ENCODE peak calls at places on chromosome 22, in nine cellular contexts. H, S, I, B, P, W, C, R and G are unnamed samples.

GRCh38 chr22:23079814-23080521 is 9.6 kb downstream of the GNAZ start:
- DNase-seq in H (no peak), S (no peak), I (no peak), B (no peak), P (no peak), W (no peak), C (no peak), R (no peak), G (no peak)

GRCh38 chr22:16955678-16956210 is 52.3 kb downstream of the GAB4 start:
- DNase-seq in H (no peak), S (no peak), I (no peak), B (no peak), P (no peak), W (no peak), C (no peak), R (no peak), G (no peak)

GRCh38 chr22:46049726-46050450 is 72.9 kb upstream of the WNT7B start:
- DNase-seq in H (no peak), S (peak), I (no peak), B (no peak), P (no peak), W (no peak), C (no peak), R (no peak), G (no peak)

GRCh38 chr22:39114157-39114511 is 17.1 kb downstream of the APOBEC3H start:
- DNase-seq in H (no peak), S (no peak), I (no peak), B (no peak), P (no peak), W (no peak), C (no peak), R (no peak), G (no peak)

GRCh38 chr22:23353004-23353403 is 172.7 kb downstream of the BCR start:
- DNase-seq in H (no peak), S (no peak), I (no peak), B (no peak), P (no peak), W (no peak), C (no peak), R (no peak), G (no peak)

GRCh38 chr22:27438271-27438980 is 363.1 kb downstream of the MN1 start:
- DNase-seq in H (no peak), S (peak), I (no peak), B (no peak), P (peak), W (peak), C (no peak), R (peak), G (no peak)

GRCh38 chr22:46355996-46356471 is 20.5 kb downstream of the TRMU start:
- DNase-seq in H (no peak), S (no peak), I (no peak), B (no peak), P (no peak), W (peak), C (no peak), R (no peak), G (no peak)

GRCh38 chr22:17627961-17628303 is 617 bp downstream of the ATP6V1E1 start:
- DNase-seq in H (no peak), S (no peak), I (no peak), B (no peak), P (no peak), W (no peak), C (no peak), R (no peak), G (no peak)

GRCh38 chr22:24482586-24482985 is 12.5 kb upstream of the UPB1 start:
- DNase-seq in H (peak), S (peak), I (peak), B (peak), P (no peak), W (no peak), C (no peak), R (peak), G (no peak)

GRCh38 chr22:24205438-24206189 is 24.3 kb downstream of the SUSD2 start:
- DNase-seq in H (no peak), S (no peak), I (no peak), B (no peak), P (no peak), W (peak), C (no peak), R (no peak), G (no peak)

GRCh38 chr22:44620129-44620840 is 81.7 kb upstream of the PRR5 start:
- DNase-seq in H (peak), S (peak), I (no peak), B (no peak), P (no peak), W (peak), C (peak), R (peak), G (no peak)

GRCh38 chr22:48745842-48746788 is 1081.6 kb downstream of the BRD1 start:
- DNase-seq in H (no peak), S (no peak), I (no peak), B (no peak), P (peak), W (peak), C (no peak), R (no peak), G (no peak)

GRCh38 chr22:41598081-41598480 is 8.4 kb upstream of the PMM1 start:
- DNase-seq in H (peak), S (peak), I (no peak), B (no peak), P (no peak), W (no peak), C (no peak), R (peak), G (no peak)

GRCh38 chr22:24189249-24190158 is 8.2 kb downstream of the SUSD2 start:
- DNase-seq in H (peak), S (peak), I (no peak), B (no peak), P (peak), W (peak), C (no peak), R (peak), G (no peak)

GRCh38 chr22:44272330-44272729 is 40.4 kb downstream of the SHISAL1 start:
- DNase-seq in H (no peak), S (no peak), I (no peak), B (no peak), P (no peak), W (peak), C (no peak), R (no peak), G (no peak)

GRCh38 chr22:50606126-50606525 is 5.5 kb downstream of the MAPK8IP2 start:
- DNase-seq in H (no peak), S (no peak), I (no peak), B (no peak), P (no peak), W (no peak), C (no peak), R (no peak), G (no peak)

GRCh38 chr22:45284705-45285305 is at the start of gene UPK3A:
- DNase-seq in H (no peak), S (peak), I (no peak), B (no peak), P (peak), W (peak), C (no peak), R (no peak), G (no peak)

GRCh38 chr22:11605468-11605981 is 3922.5 kb upstream of the OR11H1 start:
- DNase-seq in H (no peak), S (no peak), I (no peak), B (no peak), P (no peak), W (peak), C (no peak), R (no peak), G (no peak)

GRCh38 chr22:25942989-25943411 is 201.0 kb downstream of the MYO18B start:
- DNase-seq in H (no peak), S (no peak), I (no peak), B (no peak), P (no peak), W (no peak), C (no peak), R (no peak), G (no peak)

GRCh38 chr22:41856484-41856883 is 23.6 kb downstream of the SREBF2 start:
- DNase-seq in H (no peak), S (peak), I (no peak), B (no peak), P (no peak), W (no peak), C (no peak), R (no peak), G (no peak)

GRCh38 chr22:21778705-21779363 is 43.2 kb upstream of the YPEL1 start:
- DNase-seq in H (peak), S (peak), I (peak), B (no peak), P (no peak), W (no peak), C (no peak), R (peak), G (peak)

GRCh38 chr22:46397951-46398350 is 62.4 kb downstream of the TRMU start:
- DNase-seq in H (no peak), S (no peak), I (no peak), B (no peak), P (no peak), W (no peak), C (no peak), R (no peak), G (no peak)

DNA sequence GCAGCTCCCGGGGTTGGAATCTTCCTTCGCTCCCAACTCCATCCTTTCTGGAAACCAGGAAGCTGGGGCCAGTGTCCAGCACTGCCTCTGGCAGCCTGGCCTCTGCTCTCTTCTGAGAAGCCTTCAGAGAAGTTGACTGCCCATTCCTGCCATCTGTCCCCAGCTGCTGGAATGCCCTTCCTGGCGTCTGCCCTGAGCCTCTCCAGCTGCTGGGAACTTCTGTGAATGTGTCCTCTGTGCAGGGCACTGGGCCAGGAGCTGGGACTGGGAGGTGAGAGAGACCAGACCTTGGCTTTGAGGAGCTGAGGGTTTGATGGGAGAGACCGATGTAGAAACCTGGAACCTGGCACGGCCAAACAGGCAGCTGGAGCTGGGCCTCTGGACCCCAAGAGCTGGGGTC is 5.9 kb upstream of the SOX10 start:
- DNase-seq in H (no peak), S (no peak), I (no peak), B (no peak), P (no peak), W (no peak), C (no peak), R (no peak), G (no peak)
- TF ChIP-seq CTCF in H (no peak), S (no peak), I (no peak), B (no peak), P (no peak), W (no peak), C (no peak), R (no peak), G (no peak)

GRCh38 chr22:36364255-36365019 is 23.3 kb downstream of the MYH9 start:
- DNase-seq in H (no peak), S (no peak), I (no peak), B (no peak), P (no peak), W (no peak), C (no peak), R (no peak), G (no peak)
- H3K4me3 ChIP-seq in H (no peak), S (no peak), I (no peak), B (no peak), P (no peak), W (no peak), C (peak), R (no peak), G (no peak)

GRCh38 chr22:40462195-40462988 is 92.0 kb downstream of the SGSM3 start:
- DNase-seq in H (no peak), S (no peak), I (no peak), B (no peak), P (no peak), W (no peak), C (no peak), R (no peak), G (no peak)

GRCh38 chr22:40466976-40467375 is 96.6 kb downstream of the SGSM3 start:
- DNase-seq in H (no peak), S (no peak), I (no peak), B (no peak), P (no peak), W (no peak), C (no peak), R (no peak), G (no peak)

GRCh38 chr22:40463727-40464126 is 93.3 kb downstream of the SGSM3 start:
- DNase-seq in H (no peak), S (no peak), I (no peak), B (no peak), P (no peak), W (no peak), C (no peak), R (no peak), G (no peak)

GRCh38 chr22:40463017-40463631 is 92.7 kb downstream of the SGSM3 start:
- DNase-seq in H (no peak), S (no peak), I (no peak), B (no peak), P (no peak), W (no peak), C (no peak), R (no peak), G (no peak)
- TF ChIP-seq CTCF in H (no peak), S (no peak), I (no peak), B (no peak), P (no peak), W (no peak), C (no peak), R (no peak), G (no peak)

GRCh38 chr22:30195245-30196140 is 51.1 kb downstream of the LIF start:
- DNase-seq in H (no peak), S (no peak), I (no peak), B (no peak), P (no peak), W (no peak), C (no peak), R (peak), G (no peak)
- H3K4me3 ChIP-seq in H (peak), S (peak), I (no peak), B (no peak), P (no peak), W (no peak), C (peak), R (no peak), G (no peak)

GRCh38 chr22:31248965-31249940 is 37.2 kb downstream of the LIMK2 start:
- DNase-seq in H (peak), S (peak), I (no peak), B (no peak), P (peak), W (no peak), C (no peak), R (no peak), G (no peak)

GRCh38 chr22:31259798-31260473 is 32.4 kb downstream of the PIK3IP1 start:
- DNase-seq in H (no peak), S (no peak), I (no peak), B (no peak), P (no peak), W (no peak), C (no peak), R (no peak), G (no peak)

GRCh38 chr22:31248138-31248745 is 36.1 kb downstream of the LIMK2 start:
- DNase-seq in H (peak), S (peak), I (peak), B (peak), P (peak), W (peak), C (peak), R (peak), G (peak)

GRCh38 chr22:31250740-31251330 is 38.7 kb downstream of the LIMK2 start:
- DNase-seq in H (peak), S (peak), I (no peak), B (no peak), P (peak), W (no peak), C (no peak), R (no peak), G (no peak)

GRCh38 chr22:31253949-31254348 is 38.3 kb downstream of the PIK3IP1 start:
- DNase-seq in H (no peak), S (peak), I (no peak), B (no peak), P (peak), W (no peak), C (no peak), R (no peak), G (no peak)
- TF ChIP-seq CTCF in H (no peak), S (peak), I (no peak), B (no peak), P (no peak), W (no peak), C (no peak), R (no peak), G (no peak)

GRCh38 chr22:28742562-28742962 is 723 bp downstream of the HSCB start:
- DNase-seq in H (no peak), S (no peak), I (no peak), B (no peak), P (no peak), W (no peak), C (no peak), R (no peak), G (no peak)
- H3K4me3 ChIP-seq in H (peak), S (peak), I (peak), B (peak), P (peak), W (peak), C (peak), R (peak), G (peak)

GRCh38 chr22:47586038-47586437 is 823.6 kb downstream of the TBC1D22A start:
- DNase-seq in H (no peak), S (peak), I (no peak), B (no peak), P (no peak), W (no peak), C (no peak), R (no peak), G (no peak)
- TF ChIP-seq CTCF in H (no peak), S (no peak), I (no peak), B (no peak), P (no peak), W (no peak), C (no peak), R (no peak), G (no peak)

DNA sequence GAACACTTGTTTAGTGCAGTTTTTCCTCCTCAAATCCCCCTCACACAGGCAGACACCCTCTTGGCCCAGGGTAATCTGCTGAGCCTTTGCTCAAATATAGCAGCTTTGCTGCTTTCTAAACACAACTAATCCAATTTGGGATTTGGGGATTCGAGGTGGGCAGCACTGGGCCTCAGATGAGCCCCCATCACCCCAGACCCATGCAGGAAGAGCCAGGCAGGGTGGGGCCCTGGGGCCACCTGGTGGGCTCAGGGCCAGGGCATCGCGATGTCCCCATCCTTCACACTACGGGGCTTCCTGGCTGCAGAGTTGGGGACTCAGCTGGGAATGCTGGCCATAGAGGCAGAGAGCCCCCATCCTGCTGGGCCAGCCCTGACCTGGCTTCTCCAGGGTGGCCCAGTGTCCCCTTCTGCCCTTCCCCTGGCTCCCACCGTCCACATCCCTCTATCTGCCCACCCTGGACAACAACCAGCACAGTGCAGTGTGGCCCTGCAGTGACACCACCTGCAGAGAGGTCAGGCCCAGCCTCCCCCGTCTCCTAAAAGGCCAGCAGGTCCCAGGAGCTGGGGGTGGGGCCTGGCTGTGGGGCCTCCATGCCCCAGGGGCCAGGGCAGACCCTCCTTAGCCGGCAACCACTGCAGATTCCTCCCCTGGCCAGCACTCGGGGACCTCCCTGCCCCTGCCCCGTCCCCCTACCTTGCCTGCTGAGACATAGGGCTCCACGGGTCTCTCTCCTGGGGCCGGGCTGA is 56.6 kb upstream of the CCDC188 start:
- DNase-seq in H (no peak), S (no peak), I (no peak), B (no peak), P (no peak), W (no peak), C (no peak), R (no peak), G (no peak)
- H3K4me3 ChIP-seq in H (peak), S (peak), I (peak), B (no peak), P (peak), W (peak), C (peak), R (no peak), G (peak)

GRCh38 chr22:20251981-20252380 is 16.1 kb downstream of the RTN4R start:
- DNase-seq in H (no peak), S (no peak), I (no peak), B (no peak), P (no peak), W (no peak), C (no peak), R (no peak), G (no peak)
- TF ChIP-seq CTCF in H (no peak), S (no peak), I (no peak), B (no peak), P (no peak), W (no peak), C (no peak), R (no peak), G (no peak)